ENCODE peak calls at places on chromosomes 12 and 14, in ten cellular contexts. One of them, this sample, is unnamed.

GRCh38 chr12:123598522-123598921 is 3.4 kb upstream of the DDX55 start:
- DNase-seq in SK-N-SH: no peak
- DNase-seq in IMR-90: no peak
- DNase-seq in lung: no peak
- DNase-seq in Calu3: no peak
- DNase-seq in tibial artery: no peak
- DNase-seq in natural killer cell: no peak
- DNase-seq in brain microvascular endothelial cell: no peak
- DNase-seq in AG09309: no peak
- DNase-seq in CD4-positive, alpha-beta T cell: no peak
- DNase-seq in this sample: no peak

GRCh38 chr14:105838107-105838506 is 311.7 kb downstream of the TMEM121 start:
- DNase-seq in SK-N-SH: no peak
- DNase-seq in IMR-90: no peak
- DNase-seq in lung: no peak
- DNase-seq in Calu3: no peak
- DNase-seq in tibial artery: no peak
- DNase-seq in natural killer cell: no peak
- DNase-seq in brain microvascular endothelial cell: no peak
- DNase-seq in AG09309: no peak
- DNase-seq in CD4-positive, alpha-beta T cell: no peak
- DNase-seq in this sample: no peak

GRCh38 chr14:73850940-73851339 is 691 bp upstream of the PTGR2 start:
- DNase-seq in SK-N-SH: no peak
- DNase-seq in IMR-90: no peak
- DNase-seq in lung: no peak
- DNase-seq in Calu3: peak
- DNase-seq in tibial artery: no peak
- DNase-seq in natural killer cell: no peak
- DNase-seq in brain microvascular endothelial cell: no peak
- DNase-seq in AG09309: no peak
- DNase-seq in CD4-positive, alpha-beta T cell: no peak
- DNase-seq in this sample: no peak

GRCh38 chr12:57838594-57839302 is 7.8 kb downstream of the CTDSP2 start:
- DNase-seq in SK-N-SH: no peak
- DNase-seq in IMR-90: peak
- DNase-seq in lung: no peak
- DNase-seq in Calu3: no peak
- DNase-seq in tibial artery: no peak
- DNase-seq in natural killer cell: no peak
- DNase-seq in brain microvascular endothelial cell: no peak
- DNase-seq in AG09309: no peak
- DNase-seq in CD4-positive, alpha-beta T cell: no peak
- DNase-seq in this sample: no peak

GRCh38 chr12:19030180-19030579 is 99.4 kb upstream of the PLEKHA5 start:
- DNase-seq in SK-N-SH: no peak
- DNase-seq in IMR-90: no peak
- DNase-seq in lung: no peak
- DNase-seq in Calu3: no peak
- DNase-seq in tibial artery: no peak
- DNase-seq in natural killer cell: no peak
- DNase-seq in brain microvascular endothelial cell: no peak
- DNase-seq in AG09309: no peak
- DNase-seq in CD4-positive, alpha-beta T cell: no peak
- DNase-seq in this sample: no peak

GRCh38 chr14:104595911-104596450 is 8.6 kb downstream of the TMEM179 start:
- DNase-seq in SK-N-SH: peak
- DNase-seq in IMR-90: no peak
- DNase-seq in lung: no peak
- DNase-seq in Calu3: no peak
- DNase-seq in tibial artery: no peak
- DNase-seq in natural killer cell: no peak
- DNase-seq in brain microvascular endothelial cell: no peak
- DNase-seq in AG09309: no peak
- DNase-seq in CD4-positive, alpha-beta T cell: no peak
- DNase-seq in this sample: no peak

GRCh38 chr12:13079440-13079906 is 24.0 kb downstream of the GSG1 start:
- DNase-seq in SK-N-SH: no peak
- DNase-seq in IMR-90: no peak
- DNase-seq in lung: no peak
- DNase-seq in Calu3: no peak
- DNase-seq in tibial artery: no peak
- DNase-seq in natural killer cell: no peak
- DNase-seq in brain microvascular endothelial cell: no peak
- DNase-seq in AG09309: no peak
- DNase-seq in CD4-positive, alpha-beta T cell: no peak
- DNase-seq in this sample: no peak

GRCh38 chr14:38737657-38738056 is 365.4 kb downstream of the SEC23A start:
- DNase-seq in SK-N-SH: no peak
- DNase-seq in IMR-90: no peak
- DNase-seq in lung: no peak
- DNase-seq in Calu3: no peak
- DNase-seq in tibial artery: no peak
- DNase-seq in natural killer cell: no peak
- DNase-seq in brain microvascular endothelial cell: no peak
- DNase-seq in AG09309: no peak
- DNase-seq in CD4-positive, alpha-beta T cell: no peak
- DNase-seq in this sample: no peak

GRCh38 chr12:112381421-112381897 is 772 bp downstream of the HECTD4 start:
- DNase-seq in SK-N-SH: no peak
- DNase-seq in IMR-90: no peak
- DNase-seq in lung: no peak
- DNase-seq in Calu3: peak
- DNase-seq in tibial artery: peak
- DNase-seq in natural killer cell: peak
- DNase-seq in brain microvascular endothelial cell: no peak
- DNase-seq in AG09309: no peak
- DNase-seq in CD4-positive, alpha-beta T cell: peak
- DNase-seq in this sample: no peak

GRCh38 chr14:22471545-22472121 is 117.4 kb downstream of the DAD1 start:
- DNase-seq in SK-N-SH: peak
- DNase-seq in IMR-90: peak
- DNase-seq in lung: peak
- DNase-seq in Calu3: peak
- DNase-seq in tibial artery: no peak
- DNase-seq in natural killer cell: no peak
- DNase-seq in brain microvascular endothelial cell: peak
- DNase-seq in AG09309: no peak
- DNase-seq in CD4-positive, alpha-beta T cell: no peak
- DNase-seq in this sample: no peak

GRCh38 chr12:58420496-58420895 is 479.1 kb downstream of the ATP23 start:
- DNase-seq in SK-N-SH: no peak
- DNase-seq in IMR-90: no peak
- DNase-seq in lung: no peak
- DNase-seq in Calu3: no peak
- DNase-seq in tibial artery: no peak
- DNase-seq in natural killer cell: no peak
- DNase-seq in brain microvascular endothelial cell: no peak
- DNase-seq in AG09309: peak
- DNase-seq in CD4-positive, alpha-beta T cell: no peak
- DNase-seq in this sample: no peak

GRCh38 chr12:91778091-91778819 is 367.4 kb downstream of the BTG1 start:
- DNase-seq in SK-N-SH: no peak
- DNase-seq in IMR-90: peak
- DNase-seq in lung: no peak
- DNase-seq in Calu3: no peak
- DNase-seq in tibial artery: no peak
- DNase-seq in natural killer cell: no peak
- DNase-seq in brain microvascular endothelial cell: no peak
- DNase-seq in AG09309: no peak
- DNase-seq in CD4-positive, alpha-beta T cell: no peak
- DNase-seq in this sample: no peak

GRCh38 chr12:127485528-127485927 is 781.4 kb upstream of the TMEM132C start:
- DNase-seq in SK-N-SH: no peak
- DNase-seq in IMR-90: peak
- DNase-seq in lung: no peak
- DNase-seq in Calu3: peak
- DNase-seq in tibial artery: no peak
- DNase-seq in natural killer cell: no peak
- DNase-seq in brain microvascular endothelial cell: peak
- DNase-seq in AG09309: peak
- DNase-seq in CD4-positive, alpha-beta T cell: no peak
- DNase-seq in this sample: no peak

GRCh38 chr12:42862055-42862454 is 272.5 kb upstream of the PRICKLE1 start:
- DNase-seq in SK-N-SH: no peak
- DNase-seq in IMR-90: no peak
- DNase-seq in lung: no peak
- DNase-seq in Calu3: no peak
- DNase-seq in tibial artery: no peak
- DNase-seq in natural killer cell: no peak
- DNase-seq in brain microvascular endothelial cell: peak
- DNase-seq in AG09309: no peak
- DNase-seq in CD4-positive, alpha-beta T cell: no peak
- DNase-seq in this sample: no peak

GRCh38 chr14:47675489-47676300 is at the start of gene MDGA2:
- DNase-seq in SK-N-SH: peak
- DNase-seq in IMR-90: no peak
- DNase-seq in lung: no peak
- DNase-seq in Calu3: no peak
- DNase-seq in tibial artery: no peak
- DNase-seq in natural killer cell: no peak
- DNase-seq in brain microvascular endothelial cell: peak
- DNase-seq in AG09309: no peak
- DNase-seq in CD4-positive, alpha-beta T cell: no peak
- DNase-seq in this sample: no peak

GRCh38 chr12:92442782-92443181 is 260.0 kb upstream of the PLEKHG7 start:
- DNase-seq in SK-N-SH: no peak
- DNase-seq in IMR-90: no peak
- DNase-seq in lung: no peak
- DNase-seq in Calu3: peak
- DNase-seq in tibial artery: no peak
- DNase-seq in natural killer cell: no peak
- DNase-seq in brain microvascular endothelial cell: no peak
- DNase-seq in AG09309: no peak
- DNase-seq in CD4-positive, alpha-beta T cell: no peak
- DNase-seq in this sample: no peak

DNA sequence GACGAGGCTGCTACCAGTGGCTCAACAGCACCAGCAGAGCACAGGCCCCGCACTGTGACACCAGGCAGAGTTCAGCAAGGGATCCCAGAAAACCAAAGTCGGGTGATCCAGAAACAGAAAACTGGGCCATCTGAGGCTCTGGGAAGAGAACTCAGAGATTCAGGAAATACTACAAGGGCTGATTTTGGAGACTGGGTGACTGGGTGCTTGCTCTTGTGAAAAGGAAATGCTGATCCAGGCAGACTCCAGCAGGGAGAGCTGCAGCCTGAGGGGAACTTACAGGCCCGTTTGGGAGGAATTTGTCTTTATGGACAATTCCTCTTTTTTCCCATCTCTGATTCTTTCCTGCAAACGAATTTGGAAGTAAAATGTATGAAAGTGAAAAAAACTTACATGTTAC is 28.2 kb downstream of the FOXN3 start:
- DNase-seq in SK-N-SH: no peak
- DNase-seq in IMR-90: peak
- DNase-seq in lung: no peak
- DNase-seq in Calu3: no peak
- DNase-seq in tibial artery: no peak
- DNase-seq in natural killer cell: no peak
- DNase-seq in brain microvascular endothelial cell: no peak
- DNase-seq in AG09309: no peak
- DNase-seq in CD4-positive, alpha-beta T cell: no peak
- DNase-seq in this sample: no peak
- TF ChIP-seq CTCF in SK-N-SH: peak
- TF ChIP-seq CTCF in IMR-90: peak
- TF ChIP-seq CTCF in lung: no peak
- TF ChIP-seq CTCF in Calu3: no peak
- TF ChIP-seq CTCF in tibial artery: no peak
- TF ChIP-seq CTCF in natural killer cell: no peak
- TF ChIP-seq CTCF in brain microvascular endothelial cell: peak
- TF ChIP-seq CTCF in AG09309: peak
- TF ChIP-seq CTCF in CD4-positive, alpha-beta T cell: no peak
- TF ChIP-seq CTCF in this sample: no peak

GRCh38 chr14:95557291-95557690 is 22.4 kb downstream of the GLRX5 start:
- DNase-seq in SK-N-SH: no peak
- DNase-seq in IMR-90: no peak
- DNase-seq in lung: no peak
- DNase-seq in Calu3: no peak
- DNase-seq in tibial artery: no peak
- DNase-seq in natural killer cell: no peak
- DNase-seq in brain microvascular endothelial cell: no peak
- DNase-seq in AG09309: no peak
- DNase-seq in CD4-positive, alpha-beta T cell: no peak
- DNase-seq in this sample: no peak
- TF ChIP-seq CTCF in SK-N-SH: no peak
- TF ChIP-seq CTCF in IMR-90: no peak
- TF ChIP-seq CTCF in lung: no peak
- TF ChIP-seq CTCF in Calu3: no peak
- TF ChIP-seq CTCF in tibial artery: no peak
- TF ChIP-seq CTCF in natural killer cell: no peak
- TF ChIP-seq CTCF in brain microvascular endothelial cell: no peak
- TF ChIP-seq CTCF in AG09309: no peak
- TF ChIP-seq CTCF in CD4-positive, alpha-beta T cell: no peak
- TF ChIP-seq CTCF in this sample: no peak

GRCh38 chr12:52568111-52568510 is 5.5 kb downstream of the KRT74 start:
- DNase-seq in SK-N-SH: no peak
- DNase-seq in IMR-90: no peak
- DNase-seq in lung: no peak
- DNase-seq in Calu3: no peak
- DNase-seq in tibial artery: no peak
- DNase-seq in natural killer cell: no peak
- DNase-seq in brain microvascular endothelial cell: no peak
- DNase-seq in AG09309: no peak
- DNase-seq in CD4-positive, alpha-beta T cell: no peak
- DNase-seq in this sample: no peak
- TF ChIP-seq CTCF in SK-N-SH: no peak
- TF ChIP-seq CTCF in IMR-90: no peak
- TF ChIP-seq CTCF in lung: no peak
- TF ChIP-seq CTCF in Calu3: no peak
- TF ChIP-seq CTCF in tibial artery: no peak
- TF ChIP-seq CTCF in natural killer cell: no peak
- TF ChIP-seq CTCF in brain microvascular endothelial cell: no peak
- TF ChIP-seq CTCF in AG09309: no peak
- TF ChIP-seq CTCF in CD4-positive, alpha-beta T cell: no peak
- TF ChIP-seq CTCF in this sample: no peak

DNA sequence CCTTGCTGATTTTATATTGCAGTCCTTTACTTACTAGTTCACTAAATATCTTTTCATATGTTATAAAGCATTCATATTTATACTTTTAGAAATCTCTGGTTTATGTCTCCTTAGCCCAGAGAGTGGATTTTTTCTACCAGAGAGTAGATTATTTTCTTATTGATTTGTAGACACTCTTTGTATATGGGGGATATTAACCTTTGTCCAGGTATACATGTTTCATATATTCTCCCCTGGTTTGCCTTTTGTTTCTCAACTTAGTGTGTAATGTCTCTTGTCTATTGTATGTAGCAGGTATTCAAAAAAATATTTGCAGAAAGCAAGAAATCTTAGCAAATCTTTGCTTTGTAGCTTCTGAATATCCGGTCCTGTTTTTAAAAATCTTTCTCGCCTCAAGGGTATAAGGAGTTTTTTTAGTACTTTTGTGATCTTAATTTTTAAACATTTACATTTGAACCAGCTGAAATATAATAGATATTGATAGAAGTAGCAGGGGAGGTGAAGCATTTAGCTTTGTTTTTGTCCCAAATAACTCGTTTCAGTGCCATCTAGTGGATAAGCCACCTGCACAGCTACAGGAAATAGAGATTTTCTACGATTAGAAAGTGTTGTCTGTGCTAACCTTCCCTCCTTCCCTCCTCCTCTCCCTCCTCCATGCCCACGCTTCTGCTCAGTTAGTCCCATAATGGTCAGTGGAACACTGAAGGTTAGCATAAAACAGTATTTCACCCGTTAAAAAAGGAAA is 97.0 kb downstream of the PHETA1 start:
- DNase-seq in SK-N-SH: no peak
- DNase-seq in IMR-90: no peak
- DNase-seq in lung: no peak
- DNase-seq in Calu3: no peak
- DNase-seq in tibial artery: no peak
- DNase-seq in natural killer cell: no peak
- DNase-seq in brain microvascular endothelial cell: no peak
- DNase-seq in AG09309: no peak
- DNase-seq in CD4-positive, alpha-beta T cell: no peak
- DNase-seq in this sample: no peak
- TF ChIP-seq CTCF in SK-N-SH: peak
- TF ChIP-seq CTCF in IMR-90: peak
- TF ChIP-seq CTCF in lung: no peak
- TF ChIP-seq CTCF in Calu3: no peak
- TF ChIP-seq CTCF in tibial artery: no peak
- TF ChIP-seq CTCF in natural killer cell: no peak
- TF ChIP-seq CTCF in brain microvascular endothelial cell: peak
- TF ChIP-seq CTCF in AG09309: peak
- TF ChIP-seq CTCF in CD4-positive, alpha-beta T cell: peak
- TF ChIP-seq CTCF in this sample: peak

This sample was measured in progenitor cell of endocrine pancreas.